ENCODE peak calls at places on chromosomes 6 and 20, in four cellular contexts. Z, E, C and Y are unnamed samples.

GRCh38 chr6:87756858-87757257 is 54.8 kb upstream of the AKIRIN2 start:
- DNase-seq in C (peak), E (no peak), Z (no peak), Y (no peak)

GRCh38 chr6:45148711-45149341 is 179.3 kb upstream of the RUNX2 start:
- DNase-seq in E (no peak), C (peak), Z (no peak), Y (no peak)

GRCh38 chr6:30885481-30885998 is 1.2 kb downstream of the DDR1 start:
- DNase-seq in Z (no peak), C (peak), E (no peak), Y (no peak)

GRCh38 chr20:62339647-62340062 is 27.5 kb downstream of the LAMA5 start:
- DNase-seq in E (no peak), C (no peak), Z (no peak), Y (no peak)

GRCh38 chr6:22222469-22222868 is 74.4 kb downstream of the PRL start:
- DNase-seq in Z (no peak), E (no peak), C (no peak), Y (no peak)

GRCh38 chr6:26550250-26550993 is 12.3 kb downstream of the HMGN4 start:
- DNase-seq in C (peak), Z (peak), E (peak), Y (peak)

GRCh38 chr6:19492631-19493030 is 344.5 kb upstream of the ID4 start:
- DNase-seq in E (no peak), C (peak), Z (no peak), Y (no peak)

GRCh38 chr20:45044084-45044573 is 56.8 kb downstream of the KCNS1 start:
- DNase-seq in C (peak), Z (no peak), E (no peak), Y (no peak)

GRCh38 chr20:40965671-40966070 is 63.0 kb upstream of the TOP1 start:
- DNase-seq in C (no peak), E (no peak), Z (no peak), Y (peak)

DNA sequence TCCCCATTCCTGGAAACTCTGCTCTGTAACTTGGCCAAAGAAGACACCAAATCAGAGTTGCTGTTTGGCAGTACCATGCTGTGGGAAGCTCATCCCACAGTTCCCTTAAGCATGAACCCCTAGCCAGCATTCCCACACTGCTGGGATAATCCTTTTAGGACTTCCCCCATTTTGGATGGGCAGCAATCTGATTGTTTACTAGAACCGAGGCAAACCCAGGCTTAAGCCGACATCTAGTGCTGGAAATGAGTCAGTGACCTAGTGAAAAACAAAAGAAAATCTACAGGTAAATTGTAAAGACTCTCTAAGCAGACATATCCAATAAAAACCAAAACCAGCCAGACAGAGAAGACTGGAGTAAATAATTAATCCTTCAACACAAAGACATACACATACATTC is 5.2 kb downstream of the DNAH8 start:
- DNase-seq in E (no peak), C (peak), Z (no peak), Y (no peak)
- TF ChIP-seq CTCF in E (no peak), C (peak), Z (no peak), Y (no peak)

DNA sequence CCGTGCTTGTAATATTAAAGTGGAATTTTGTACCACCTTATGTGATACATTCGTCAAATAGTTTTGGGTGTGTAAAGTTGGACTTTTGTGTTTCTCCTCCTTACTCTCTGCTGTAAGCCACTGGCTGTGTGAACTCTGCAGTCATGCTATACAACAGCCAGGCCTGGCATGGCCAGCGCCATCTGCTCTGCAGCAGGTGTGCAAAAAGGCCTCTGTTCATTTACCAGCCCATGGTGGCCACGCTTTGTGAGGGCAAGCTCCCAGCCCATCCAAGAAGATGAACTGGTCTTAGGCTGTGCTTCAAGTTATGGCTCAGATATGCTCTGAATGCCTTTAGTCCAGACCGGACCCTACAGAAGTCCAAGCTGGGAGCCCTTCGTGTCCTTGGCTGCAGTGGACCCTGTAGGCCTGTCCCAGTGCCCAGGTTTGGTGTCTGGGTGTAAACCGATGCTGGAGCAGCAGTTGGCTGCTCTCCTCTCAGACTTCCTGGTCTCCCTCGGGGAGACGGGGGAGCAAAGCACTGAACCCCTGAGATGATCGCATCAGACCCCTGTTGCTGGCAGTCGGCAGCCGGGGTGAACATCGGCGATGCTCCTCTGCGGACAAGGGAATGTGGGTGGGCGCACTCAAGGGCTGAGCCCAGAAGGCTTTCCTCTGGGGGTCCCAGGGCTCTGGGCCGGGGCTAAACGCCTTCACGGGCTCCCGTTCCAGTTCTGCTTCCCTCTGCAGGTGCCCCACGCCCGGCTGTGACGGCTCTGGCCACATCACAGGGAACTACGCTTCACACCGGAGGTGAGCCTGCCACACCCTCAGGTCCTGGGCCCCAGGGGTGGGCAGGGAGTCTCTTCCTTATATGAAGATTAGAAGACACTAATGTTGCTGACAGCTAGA is 28.6 kb upstream of the PCMTD2 start:
- DNase-seq in Z (peak), C (no peak), E (no peak), Y (no peak)
- TF ChIP-seq CTCF in Z (no peak), C (no peak), E (no peak), Y (no peak)

GRCh38 chr6:21050930-21051329 is 516.7 kb downstream of the CDKAL1 start:
- DNase-seq in E (no peak), C (no peak), Z (no peak), Y (no peak)

GRCh38 chr6:21049572-21049971 is 515.3 kb downstream of the CDKAL1 start:
- DNase-seq in Z (no peak), C (peak), E (no peak), Y (no peak)

GRCh38 chr6:21046276-21046675 is 512.0 kb downstream of the CDKAL1 start:
- DNase-seq in Z (no peak), C (no peak), E (no peak), Y (no peak)

GRCh38 chr6:21048047-21048446 is 513.8 kb downstream of the CDKAL1 start:
- DNase-seq in E (no peak), C (no peak), Z (no peak), Y (no peak)

GRCh38 chr6:21045135-21045616 is 510.9 kb downstream of the CDKAL1 start:
- DNase-seq in E (no peak), Z (no peak), C (peak), Y (no peak)
- TF ChIP-seq CTCF in E (no peak), Z (no peak), C (no peak), Y (no peak)

DNA sequence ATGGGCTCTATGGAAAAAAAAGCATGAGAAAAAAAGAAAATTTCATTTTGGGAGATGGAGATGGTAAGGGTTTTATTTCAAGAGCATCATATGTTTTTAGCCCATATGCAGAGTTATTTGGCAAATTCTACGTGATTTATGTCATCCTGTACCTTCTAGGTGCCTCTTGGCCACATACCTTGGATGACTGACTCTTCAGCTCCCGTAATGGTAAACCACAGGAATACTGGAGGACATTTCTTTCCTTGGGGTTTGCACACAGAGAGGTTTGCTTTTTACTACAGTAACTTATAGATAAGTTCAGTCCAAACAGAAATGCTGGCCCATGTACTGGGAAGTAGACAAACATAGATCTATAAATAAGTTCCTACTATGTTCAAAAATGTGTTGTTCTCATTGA is 132.2 kb downstream of the SH3BGRL2 start:
- DNase-seq in Z (no peak), C (no peak), E (no peak), Y (no peak)
- TF ChIP-seq CTCF in Z (no peak), C (no peak), E (no peak), Y (no peak)